ENCODE peak calls at places on chromosomes 11 and 22, in ten cellular contexts. L, A, B, Q, N, Y, H, M, S and Z are unnamed samples.

GRCh38 chr11:79264284-79264683 is 176.5 kb downstream of the TENM4 start:
- DNase-seq in A (no peak), B (no peak), N (no peak), L (no peak), Y (no peak), H (no peak), Q (no peak), S (no peak), M (no peak), Z (no peak)

GRCh38 chr11:8773125-8773524 is 90.5 kb downstream of the RPL27A start:
- DNase-seq in Q (no peak), N (no peak), Y (no peak), L (no peak), B (no peak), A (no peak), M (no peak), H (no peak), S (no peak), Z (no peak)

GRCh38 chr11:12786891-12787290 is 112.7 kb downstream of the TEAD1 start:
- DNase-seq in Q (no peak), S (no peak), H (no peak), A (no peak), M (no peak), L (no peak), N (no peak), Y (no peak), B (no peak), Z (no peak)

GRCh38 chr22:27985323-27986275 is 66.5 kb upstream of the PITPNB start:
- DNase-seq in H (no peak), S (no peak), M (peak), Q (no peak), N (no peak), Y (no peak), B (no peak), A (no peak), L (no peak), Z (no peak)

GRCh38 chr11:120956710-120957500 is 67.0 kb upstream of the TBCEL start:
- DNase-seq in H (no peak), B (no peak), M (no peak), Y (peak), A (no peak), L (no peak), N (no peak), Q (no peak), S (no peak), Z (no peak)

GRCh38 chr11:86978756-86979608 is 23.8 kb upstream of the FZD4 start:
- DNase-seq in S (no peak), B (peak), Y (peak), A (no peak), Q (no peak), M (no peak), L (peak), H (no peak), N (no peak), Z (no peak)

GRCh38 chr11:2990617-2991476 is 1.3 kb downstream of the NAP1L4 start:
- DNase-seq in B (peak), Y (peak), L (peak), S (peak), Q (no peak), M (no peak), A (no peak), N (no peak), H (no peak), Z (no peak)

GRCh38 chr11:2772544-2773031 is 72.8 kb upstream of the KCNQ1OT1 start:
- DNase-seq in H (no peak), M (no peak), B (peak), Q (no peak), A (no peak), N (no peak), L (peak), S (peak), Y (peak), Z (peak)

GRCh38 chr11:118533769-118534729 is 3.1 kb downstream of the TMEM25 start:
- DNase-seq in N (no peak), S (no peak), L (no peak), B (no peak), H (no peak), Y (no peak), Q (no peak), M (no peak), A (no peak), Z (no peak)

GRCh38 chr11:112293614-112294013 is 33.0 kb upstream of the PLET1 start:
- DNase-seq in B (no peak), A (no peak), H (no peak), S (no peak), Y (no peak), M (no peak), L (no peak), Q (no peak), N (peak), Z (no peak)

GRCh38 chr11:29306527-29306926 is 710.3 kb downstream of the KCNA4 start:
- DNase-seq in B (peak), S (peak), A (no peak), Y (no peak), Q (no peak), N (no peak), L (no peak), M (no peak), H (no peak), Z (no peak)

GRCh38 chr11:15560689-15561467 is 446.2 kb downstream of the INSC start:
- DNase-seq in S (no peak), H (no peak), N (no peak), Q (no peak), A (no peak), B (no peak), Y (no peak), M (no peak), L (no peak), Z (no peak)

DNA sequence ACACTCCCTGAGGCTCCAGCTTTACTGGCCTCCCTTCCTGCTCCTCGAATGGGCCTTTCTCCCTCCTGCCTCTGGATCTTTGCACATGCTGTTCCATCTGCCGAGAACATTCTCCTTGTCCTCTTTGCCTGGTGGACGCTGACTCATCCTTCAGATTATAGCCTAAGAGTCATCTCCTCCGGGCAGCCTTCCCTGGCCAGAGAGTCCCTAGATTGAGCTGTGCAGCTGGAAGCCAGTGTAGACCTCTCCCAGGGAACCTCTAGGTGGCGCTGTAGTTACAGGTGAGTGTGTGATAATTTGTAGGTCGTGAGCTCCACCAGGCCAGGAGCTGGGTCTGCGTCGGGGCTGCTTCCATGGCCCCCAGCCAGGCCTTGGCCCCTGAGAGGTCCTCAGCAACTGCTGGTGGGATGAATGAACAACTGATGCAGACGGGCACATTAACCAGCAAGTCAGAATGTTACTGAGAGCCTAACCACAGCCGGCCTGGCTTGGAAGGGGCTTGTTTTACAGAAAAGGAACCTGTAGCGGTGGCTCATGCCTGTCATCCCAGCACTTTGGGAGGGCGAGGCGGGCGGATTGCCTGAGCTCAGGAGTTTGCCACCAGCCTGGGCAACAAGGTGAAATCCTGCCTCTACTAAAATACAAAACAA is 8.7 kb downstream of the PNPLA5 start:
- DNase-seq in L (peak), S (peak), M (no peak), B (peak), Y (peak), Q (peak), N (no peak), H (peak), A (peak), Z (peak)
- TF ChIP-seq CTCF in L (peak), S (peak), M (peak), B (peak), Y (peak), Q (peak), N (peak), H (peak), A (peak), Z (peak)

DNA sequence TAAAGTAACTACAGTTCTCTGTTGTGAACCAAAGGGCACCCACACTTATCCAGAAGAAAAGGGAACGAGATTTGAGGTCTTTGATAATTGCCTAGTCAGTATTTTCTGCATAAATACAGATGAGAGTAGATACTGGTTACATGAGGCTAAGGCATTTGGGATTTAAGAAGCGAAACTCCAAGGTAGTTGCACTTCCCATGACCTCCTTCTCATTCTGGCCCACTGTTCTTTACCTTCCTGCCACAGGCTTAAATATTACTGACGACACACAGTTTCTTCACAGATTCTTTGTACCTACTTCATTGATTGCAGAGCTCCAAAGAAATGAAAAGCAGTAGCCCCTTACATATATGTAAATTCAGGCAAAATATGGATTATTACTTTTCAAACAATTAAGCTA is 915.3 kb downstream of the LRRC4C start:
- DNase-seq in H (no peak), S (no peak), M (no peak), L (no peak), A (no peak), Q (no peak), Y (no peak), N (no peak), B (no peak), Z (no peak)
- TF ChIP-seq CTCF in H (no peak), S (no peak), M (no peak), L (no peak), A (no peak), Q (no peak), Y (no peak), N (no peak), B (no peak), Z (no peak)

GRCh38 chr11:128473631-128474030 is 113.7 kb downstream of the ETS1 start:
- DNase-seq in N (no peak), M (no peak), H (no peak), L (no peak), B (no peak), Q (no peak), A (no peak), S (no peak), Y (no peak), Z (no peak)
- TF ChIP-seq CTCF in N (no peak), M (no peak), H (no peak), L (no peak), B (no peak), Q (no peak), A (no peak), S (no peak), Y (no peak), Z (no peak)

DNA sequence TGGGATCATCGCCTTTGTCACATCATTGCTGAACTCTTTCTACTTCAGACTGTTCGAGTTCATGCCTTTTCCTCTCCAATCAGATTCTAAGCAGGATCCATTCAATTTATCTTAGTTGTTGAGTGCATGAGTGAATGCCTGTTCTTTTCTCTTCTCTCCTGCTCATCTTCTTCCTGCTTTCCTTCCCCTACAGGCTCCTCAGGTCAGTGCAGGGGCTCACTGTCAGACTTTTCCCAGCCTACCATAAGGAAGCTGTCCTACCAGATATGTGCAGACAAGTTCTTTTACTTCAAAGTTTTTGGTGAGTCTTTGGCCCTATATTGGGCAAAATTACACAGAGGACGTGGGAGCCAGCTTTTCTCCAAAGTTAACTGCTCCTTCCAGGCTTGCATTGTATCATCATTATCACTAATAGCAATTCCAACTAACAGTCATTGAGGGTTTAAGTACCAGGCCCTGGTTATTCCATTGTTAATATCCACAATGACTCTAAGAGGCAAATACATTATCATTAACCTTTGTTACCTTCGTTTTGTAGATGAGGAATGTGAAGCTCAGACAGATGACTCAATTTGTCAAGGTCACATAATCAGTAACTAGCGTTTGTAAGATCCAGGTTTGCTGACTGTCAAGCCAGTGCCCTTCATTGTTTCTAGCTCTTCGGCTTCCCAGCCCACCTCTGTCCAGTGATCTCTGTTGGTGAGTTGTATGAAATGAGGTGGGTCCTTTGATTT is 30.4 kb downstream of the OR6Q1 start:
- DNase-seq in L (no peak), M (no peak), Y (no peak), S (peak), H (no peak), A (no peak), Q (no peak), B (peak), N (no peak), Z (no peak)
- TF ChIP-seq CTCF in L (no peak), M (no peak), Y (no peak), S (peak), H (peak), A (no peak), Q (no peak), B (peak), N (peak), Z (peak)

GRCh38 chr22:23385301-23386244 is 194.5 kb downstream of the IGLL1 start:
- DNase-seq in Q (peak), N (peak), A (peak), M (peak), B (peak), Y (peak), H (peak), S (peak), L (peak), Z (peak)

GRCh38 chr22:23387827-23388491 is 192.1 kb downstream of the IGLL1 start:
- DNase-seq in Y (no peak), B (no peak), Q (no peak), A (no peak), M (no peak), H (no peak), L (no peak), N (no peak), S (no peak), Z (no peak)

GRCh38 chr22:23384899-23385298 is 195.2 kb downstream of the IGLL1 start:
- DNase-seq in Q (no peak), M (no peak), S (no peak), Y (no peak), B (no peak), L (no peak), N (no peak), H (no peak), A (no peak), Z (no peak)

GRCh38 chr22:23386822-23387580 is 193.1 kb downstream of the IGLL1 start:
- DNase-seq in M (no peak), Y (no peak), Q (no peak), S (no peak), H (no peak), B (no peak), L (no peak), N (no peak), A (no peak), Z (no peak)

GRCh38 chr22:23386245-23386631 is 193.9 kb downstream of the IGLL1 start:
- DNase-seq in S (no peak), Y (no peak), A (no peak), Q (no peak), N (no peak), L (no peak), M (no peak), H (no peak), B (no peak), Z (no peak)
- TF ChIP-seq CTCF in S (no peak), Y (no peak), A (peak), Q (no peak), N (no peak), L (peak), M (peak), H (no peak), B (no peak), Z (no peak)

DNA sequence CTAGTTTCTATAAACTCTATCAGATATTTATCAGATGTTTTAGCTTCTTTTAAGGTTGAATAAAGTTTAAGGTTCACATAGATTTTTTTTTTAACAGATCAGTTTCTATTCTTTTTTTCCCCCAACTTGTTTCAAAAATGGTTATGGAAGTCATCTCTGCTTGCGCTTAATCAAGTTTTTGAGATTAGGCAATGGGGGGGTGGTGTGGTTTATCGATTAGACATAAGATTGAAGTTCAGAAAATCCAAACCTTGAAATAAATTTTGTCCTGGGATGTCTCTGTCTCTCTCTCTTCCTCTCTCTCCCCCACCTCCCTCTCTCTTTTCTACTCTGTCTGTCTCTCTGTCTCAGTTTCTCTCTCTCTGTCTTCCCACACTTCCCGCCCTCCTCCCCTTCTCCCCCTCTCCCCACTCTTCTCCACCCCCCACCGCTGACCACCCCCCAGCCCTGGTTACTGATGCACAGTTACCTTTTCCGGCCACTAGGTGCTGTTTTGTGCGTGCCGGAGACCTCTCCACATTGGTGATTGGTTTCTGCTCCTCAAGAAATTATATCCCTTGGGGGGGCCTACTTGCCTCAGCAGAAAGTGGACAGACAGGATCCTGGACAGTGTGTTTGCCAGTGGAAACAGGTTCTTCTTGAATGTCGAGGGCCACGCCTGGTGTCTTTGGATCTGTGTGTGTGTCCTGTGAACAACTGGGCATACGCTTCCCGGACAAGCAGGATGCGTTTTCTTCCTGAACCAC is 29.7 kb upstream of the ANO1 start:
- DNase-seq in Y (no peak), N (no peak), Q (no peak), H (no peak), M (no peak), L (peak), B (peak), A (peak), S (no peak), Z (peak)
- TF ChIP-seq CTCF in Y (peak), N (peak), Q (peak), H (peak), M (peak), L (no peak), B (peak), A (peak), S (peak), Z (peak)